ENCODE peak calls at places on chromosome 11, in ten cellular contexts. One of them, this sample, is unnamed.

GRCh38 chr11:115802641-115803040 is 298.4 kb upstream of the CADM1 start:
- DNase-seq in NCI-H1417 treated with DMSO at 0.1 percent for 48 hours: no peak
- DNase-seq in GOT3: no peak
- DNase-seq in stimulated activated CD4-positive, alpha-beta T cell treated with anti-CD3 and anti-CD28 coated beads, Interleukin-1b, Interleukin-23, amount 100 ng/mL, for 4 hours: no peak
- DNase-seq in HuH-7.5: no peak
- DNase-seq in PC-3: no peak
- DNase-seq in fibroblast of mammary gland: no peak
- DNase-seq in activated effector memory CD4-positive, alpha-beta T cell treated with anti-CD3 and anti-CD28 coated beads, Interleukin-2, amount 50 U/mL, for 16 hours: no peak
- DNase-seq in left ventricle myocardium inferior: no peak
- DNase-seq in HS-5: no peak
- DNase-seq in this sample: no peak

GRCh38 chr11:79329561-79329960 is 111.3 kb downstream of the TENM4 start:
- DNase-seq in left ventricle myocardium inferior: no peak
- DNase-seq in NCI-H1417 treated with DMSO at 0.1 percent for 48 hours: no peak
- DNase-seq in activated effector memory CD4-positive, alpha-beta T cell treated with anti-CD3 and anti-CD28 coated beads, Interleukin-2, amount 50 U/mL, for 16 hours: no peak
- DNase-seq in HuH-7.5: no peak
- DNase-seq in HS-5: no peak
- DNase-seq in GOT3: no peak
- DNase-seq in stimulated activated CD4-positive, alpha-beta T cell treated with anti-CD3 and anti-CD28 coated beads, Interleukin-1b, Interleukin-23, amount 100 ng/mL, for 4 hours: no peak
- DNase-seq in PC-3: no peak
- DNase-seq in fibroblast of mammary gland: no peak
- DNase-seq in this sample: no peak

GRCh38 chr11:26331911-26332571 is at the start of gene ANO3:
- DNase-seq in fibroblast of mammary gland: peak
- DNase-seq in left ventricle myocardium inferior: peak
- DNase-seq in activated effector memory CD4-positive, alpha-beta T cell treated with anti-CD3 and anti-CD28 coated beads, Interleukin-2, amount 50 U/mL, for 16 hours: no peak
- DNase-seq in GOT3: peak
- DNase-seq in HuH-7.5: peak
- DNase-seq in NCI-H1417 treated with DMSO at 0.1 percent for 48 hours: peak
- DNase-seq in HS-5: no peak
- DNase-seq in PC-3: peak
- DNase-seq in stimulated activated CD4-positive, alpha-beta T cell treated with anti-CD3 and anti-CD28 coated beads, Interleukin-1b, Interleukin-23, amount 100 ng/mL, for 4 hours: no peak
- DNase-seq in this sample: no peak

GRCh38 chr11:117735350-117735977 is 61.6 kb downstream of the DSCAML1 start:
- DNase-seq in NCI-H1417 treated with DMSO at 0.1 percent for 48 hours: no peak
- DNase-seq in HS-5: no peak
- DNase-seq in activated effector memory CD4-positive, alpha-beta T cell treated with anti-CD3 and anti-CD28 coated beads, Interleukin-2, amount 50 U/mL, for 16 hours: no peak
- DNase-seq in PC-3: no peak
- DNase-seq in HuH-7.5: no peak
- DNase-seq in GOT3: no peak
- DNase-seq in stimulated activated CD4-positive, alpha-beta T cell treated with anti-CD3 and anti-CD28 coated beads, Interleukin-1b, Interleukin-23, amount 100 ng/mL, for 4 hours: no peak
- DNase-seq in left ventricle myocardium inferior: no peak
- DNase-seq in fibroblast of mammary gland: no peak
- DNase-seq in this sample: no peak

GRCh38 chr11:123060265-123061000 is 1.5 kb downstream of the HSPA8 start:
- DNase-seq in stimulated activated CD4-positive, alpha-beta T cell treated with anti-CD3 and anti-CD28 coated beads, Interleukin-1b, Interleukin-23, amount 100 ng/mL, for 4 hours: no peak
- DNase-seq in left ventricle myocardium inferior: no peak
- DNase-seq in HS-5: no peak
- DNase-seq in HuH-7.5: no peak
- DNase-seq in GOT3: no peak
- DNase-seq in NCI-H1417 treated with DMSO at 0.1 percent for 48 hours: no peak
- DNase-seq in fibroblast of mammary gland: no peak
- DNase-seq in PC-3: no peak
- DNase-seq in activated effector memory CD4-positive, alpha-beta T cell treated with anti-CD3 and anti-CD28 coated beads, Interleukin-2, amount 50 U/mL, for 16 hours: peak
- DNase-seq in this sample: no peak

GRCh38 chr11:130876931-130877330 is 39.3 kb downstream of the SNX19 start:
- DNase-seq in left ventricle myocardium inferior: no peak
- DNase-seq in activated effector memory CD4-positive, alpha-beta T cell treated with anti-CD3 and anti-CD28 coated beads, Interleukin-2, amount 50 U/mL, for 16 hours: no peak
- DNase-seq in fibroblast of mammary gland: no peak
- DNase-seq in PC-3: no peak
- DNase-seq in stimulated activated CD4-positive, alpha-beta T cell treated with anti-CD3 and anti-CD28 coated beads, Interleukin-1b, Interleukin-23, amount 100 ng/mL, for 4 hours: no peak
- DNase-seq in HS-5: no peak
- DNase-seq in GOT3: no peak
- DNase-seq in HuH-7.5: no peak
- DNase-seq in NCI-H1417 treated with DMSO at 0.1 percent for 48 hours: no peak
- DNase-seq in this sample: no peak

GRCh38 chr11:10305964-10306918 is 1.4 kb downstream of the ADM start:
- DNase-seq in PC-3: peak
- DNase-seq in left ventricle myocardium inferior: peak
- DNase-seq in HuH-7.5: peak
- DNase-seq in fibroblast of mammary gland: no peak
- DNase-seq in HS-5: no peak
- DNase-seq in GOT3: no peak
- DNase-seq in stimulated activated CD4-positive, alpha-beta T cell treated with anti-CD3 and anti-CD28 coated beads, Interleukin-1b, Interleukin-23, amount 100 ng/mL, for 4 hours: peak
- DNase-seq in NCI-H1417 treated with DMSO at 0.1 percent for 48 hours: no peak
- DNase-seq in activated effector memory CD4-positive, alpha-beta T cell treated with anti-CD3 and anti-CD28 coated beads, Interleukin-2, amount 50 U/mL, for 16 hours: peak
- DNase-seq in this sample: no peak

GRCh38 chr11:11578542-11578941 is 43.3 kb downstream of the GALNT18 start:
- DNase-seq in stimulated activated CD4-positive, alpha-beta T cell treated with anti-CD3 and anti-CD28 coated beads, Interleukin-1b, Interleukin-23, amount 100 ng/mL, for 4 hours: no peak
- DNase-seq in HuH-7.5: no peak
- DNase-seq in activated effector memory CD4-positive, alpha-beta T cell treated with anti-CD3 and anti-CD28 coated beads, Interleukin-2, amount 50 U/mL, for 16 hours: no peak
- DNase-seq in HS-5: no peak
- DNase-seq in GOT3: no peak
- DNase-seq in PC-3: no peak
- DNase-seq in fibroblast of mammary gland: no peak
- DNase-seq in NCI-H1417 treated with DMSO at 0.1 percent for 48 hours: no peak
- DNase-seq in left ventricle myocardium inferior: no peak
- DNase-seq in this sample: no peak

GRCh38 chr11:34601085-34601444 is 19.8 kb upstream of the EHF start:
- DNase-seq in left ventricle myocardium inferior: no peak
- DNase-seq in activated effector memory CD4-positive, alpha-beta T cell treated with anti-CD3 and anti-CD28 coated beads, Interleukin-2, amount 50 U/mL, for 16 hours: no peak
- DNase-seq in fibroblast of mammary gland: no peak
- DNase-seq in GOT3: no peak
- DNase-seq in PC-3: no peak
- DNase-seq in NCI-H1417 treated with DMSO at 0.1 percent for 48 hours: no peak
- DNase-seq in HS-5: no peak
- DNase-seq in HuH-7.5: no peak
- DNase-seq in stimulated activated CD4-positive, alpha-beta T cell treated with anti-CD3 and anti-CD28 coated beads, Interleukin-1b, Interleukin-23, amount 100 ng/mL, for 4 hours: no peak
- DNase-seq in this sample: no peak

GRCh38 chr11:43738600-43739409 is 58.3 kb downstream of the HSD17B12 start:
- DNase-seq in PC-3: peak
- DNase-seq in fibroblast of mammary gland: peak
- DNase-seq in left ventricle myocardium inferior: no peak
- DNase-seq in GOT3: no peak
- DNase-seq in stimulated activated CD4-positive, alpha-beta T cell treated with anti-CD3 and anti-CD28 coated beads, Interleukin-1b, Interleukin-23, amount 100 ng/mL, for 4 hours: no peak
- DNase-seq in activated effector memory CD4-positive, alpha-beta T cell treated with anti-CD3 and anti-CD28 coated beads, Interleukin-2, amount 50 U/mL, for 16 hours: no peak
- DNase-seq in HS-5: peak
- DNase-seq in HuH-7.5: peak
- DNase-seq in NCI-H1417 treated with DMSO at 0.1 percent for 48 hours: no peak
- DNase-seq in this sample: no peak

GRCh38 chr11:111308140-111308539 is 9.8 kb downstream of the POU2AF3 start:
- DNase-seq in HuH-7.5: no peak
- DNase-seq in PC-3: no peak
- DNase-seq in activated effector memory CD4-positive, alpha-beta T cell treated with anti-CD3 and anti-CD28 coated beads, Interleukin-2, amount 50 U/mL, for 16 hours: no peak
- DNase-seq in stimulated activated CD4-positive, alpha-beta T cell treated with anti-CD3 and anti-CD28 coated beads, Interleukin-1b, Interleukin-23, amount 100 ng/mL, for 4 hours: no peak
- DNase-seq in left ventricle myocardium inferior: no peak
- DNase-seq in NCI-H1417 treated with DMSO at 0.1 percent for 48 hours: no peak
- DNase-seq in fibroblast of mammary gland: no peak
- DNase-seq in HS-5: no peak
- DNase-seq in GOT3: no peak
- DNase-seq in this sample: no peak

GRCh38 chr11:6129011-6129410 is 21.5 kb downstream of the OR56B4 start:
- DNase-seq in NCI-H1417 treated with DMSO at 0.1 percent for 48 hours: no peak
- DNase-seq in PC-3: no peak
- DNase-seq in left ventricle myocardium inferior: no peak
- DNase-seq in fibroblast of mammary gland: no peak
- DNase-seq in activated effector memory CD4-positive, alpha-beta T cell treated with anti-CD3 and anti-CD28 coated beads, Interleukin-2, amount 50 U/mL, for 16 hours: no peak
- DNase-seq in stimulated activated CD4-positive, alpha-beta T cell treated with anti-CD3 and anti-CD28 coated beads, Interleukin-1b, Interleukin-23, amount 100 ng/mL, for 4 hours: no peak
- DNase-seq in HuH-7.5: no peak
- DNase-seq in GOT3: no peak
- DNase-seq in HS-5: no peak
- DNase-seq in this sample: no peak

GRCh38 chr11:32511926-32512325 is 71.7 kb upstream of the EIF3M start:
- DNase-seq in GOT3: no peak
- DNase-seq in fibroblast of mammary gland: no peak
- DNase-seq in left ventricle myocardium inferior: no peak
- DNase-seq in stimulated activated CD4-positive, alpha-beta T cell treated with anti-CD3 and anti-CD28 coated beads, Interleukin-1b, Interleukin-23, amount 100 ng/mL, for 4 hours: no peak
- DNase-seq in PC-3: peak
- DNase-seq in HS-5: no peak
- DNase-seq in activated effector memory CD4-positive, alpha-beta T cell treated with anti-CD3 and anti-CD28 coated beads, Interleukin-2, amount 50 U/mL, for 16 hours: no peak
- DNase-seq in NCI-H1417 treated with DMSO at 0.1 percent for 48 hours: no peak
- DNase-seq in HuH-7.5: no peak
- DNase-seq in this sample: no peak

GRCh38 chr11:123483058-123483457 is 53.0 kb downstream of the GRAMD1B start:
- DNase-seq in PC-3: peak
- DNase-seq in HS-5: no peak
- DNase-seq in activated effector memory CD4-positive, alpha-beta T cell treated with anti-CD3 and anti-CD28 coated beads, Interleukin-2, amount 50 U/mL, for 16 hours: no peak
- DNase-seq in fibroblast of mammary gland: peak
- DNase-seq in GOT3: no peak
- DNase-seq in left ventricle myocardium inferior: no peak
- DNase-seq in HuH-7.5: no peak
- DNase-seq in NCI-H1417 treated with DMSO at 0.1 percent for 48 hours: no peak
- DNase-seq in stimulated activated CD4-positive, alpha-beta T cell treated with anti-CD3 and anti-CD28 coated beads, Interleukin-1b, Interleukin-23, amount 100 ng/mL, for 4 hours: no peak
- DNase-seq in this sample: no peak

GRCh38 chr11:11845066-11845465 is 3.3 kb downstream of the USP47 start:
- DNase-seq in HS-5: no peak
- DNase-seq in HuH-7.5: no peak
- DNase-seq in fibroblast of mammary gland: no peak
- DNase-seq in activated effector memory CD4-positive, alpha-beta T cell treated with anti-CD3 and anti-CD28 coated beads, Interleukin-2, amount 50 U/mL, for 16 hours: no peak
- DNase-seq in GOT3: no peak
- DNase-seq in stimulated activated CD4-positive, alpha-beta T cell treated with anti-CD3 and anti-CD28 coated beads, Interleukin-1b, Interleukin-23, amount 100 ng/mL, for 4 hours: no peak
- DNase-seq in NCI-H1417 treated with DMSO at 0.1 percent for 48 hours: no peak
- DNase-seq in left ventricle myocardium inferior: no peak
- DNase-seq in PC-3: peak
- DNase-seq in this sample: no peak

GRCh38 chr11:33910261-33910959 is 18.5 kb upstream of the LMO2 start:
- DNase-seq in fibroblast of mammary gland: peak
- DNase-seq in HS-5: peak
- DNase-seq in left ventricle myocardium inferior: no peak
- DNase-seq in stimulated activated CD4-positive, alpha-beta T cell treated with anti-CD3 and anti-CD28 coated beads, Interleukin-1b, Interleukin-23, amount 100 ng/mL, for 4 hours: no peak
- DNase-seq in GOT3: no peak
- DNase-seq in PC-3: no peak
- DNase-seq in activated effector memory CD4-positive, alpha-beta T cell treated with anti-CD3 and anti-CD28 coated beads, Interleukin-2, amount 50 U/mL, for 16 hours: no peak
- DNase-seq in NCI-H1417 treated with DMSO at 0.1 percent for 48 hours: no peak
- DNase-seq in HuH-7.5: no peak
- DNase-seq in this sample: no peak

GRCh38 chr11:78595431-78596130 is 20.9 kb upstream of the NARS2 start:
- DNase-seq in PC-3: no peak
- DNase-seq in HS-5: no peak
- DNase-seq in activated effector memory CD4-positive, alpha-beta T cell treated with anti-CD3 and anti-CD28 coated beads, Interleukin-2, amount 50 U/mL, for 16 hours: no peak
- DNase-seq in NCI-H1417 treated with DMSO at 0.1 percent for 48 hours: no peak
- DNase-seq in fibroblast of mammary gland: no peak
- DNase-seq in left ventricle myocardium inferior: no peak
- DNase-seq in stimulated activated CD4-positive, alpha-beta T cell treated with anti-CD3 and anti-CD28 coated beads, Interleukin-1b, Interleukin-23, amount 100 ng/mL, for 4 hours: no peak
- DNase-seq in GOT3: no peak
- DNase-seq in HuH-7.5: no peak
- DNase-seq in this sample: no peak

GRCh38 chr11:69576069-69576782 is 64.7 kb upstream of the CCND1 start:
- DNase-seq in left ventricle myocardium inferior: no peak
- DNase-seq in PC-3: no peak
- DNase-seq in fibroblast of mammary gland: no peak
- DNase-seq in HS-5: no peak
- DNase-seq in stimulated activated CD4-positive, alpha-beta T cell treated with anti-CD3 and anti-CD28 coated beads, Interleukin-1b, Interleukin-23, amount 100 ng/mL, for 4 hours: no peak
- DNase-seq in GOT3: no peak
- DNase-seq in HuH-7.5: no peak
- DNase-seq in activated effector memory CD4-positive, alpha-beta T cell treated with anti-CD3 and anti-CD28 coated beads, Interleukin-2, amount 50 U/mL, for 16 hours: no peak
- DNase-seq in NCI-H1417 treated with DMSO at 0.1 percent for 48 hours: no peak
- DNase-seq in this sample: no peak

GRCh38 chr11:78127408-78127807 is 12.0 kb downstream of the ALG8 start:
- DNase-seq in stimulated activated CD4-positive, alpha-beta T cell treated with anti-CD3 and anti-CD28 coated beads, Interleukin-1b, Interleukin-23, amount 100 ng/mL, for 4 hours: no peak
- DNase-seq in left ventricle myocardium inferior: no peak
- DNase-seq in fibroblast of mammary gland: no peak
- DNase-seq in GOT3: no peak
- DNase-seq in HuH-7.5: no peak
- DNase-seq in NCI-H1417 treated with DMSO at 0.1 percent for 48 hours: no peak
- DNase-seq in PC-3: no peak
- DNase-seq in activated effector memory CD4-positive, alpha-beta T cell treated with anti-CD3 and anti-CD28 coated beads, Interleukin-2, amount 50 U/mL, for 16 hours: no peak
- DNase-seq in HS-5: no peak
- DNase-seq in this sample: no peak

GRCh38 chr11:135069884-135070283 is 657.8 kb upstream of the B3GAT1 start:
- DNase-seq in PC-3: peak
- DNase-seq in activated effector memory CD4-positive, alpha-beta T cell treated with anti-CD3 and anti-CD28 coated beads, Interleukin-2, amount 50 U/mL, for 16 hours: no peak
- DNase-seq in HS-5: no peak
- DNase-seq in GOT3: no peak
- DNase-seq in NCI-H1417 treated with DMSO at 0.1 percent for 48 hours: no peak
- DNase-seq in left ventricle myocardium inferior: no peak
- DNase-seq in HuH-7.5: no peak
- DNase-seq in stimulated activated CD4-positive, alpha-beta T cell treated with anti-CD3 and anti-CD28 coated beads, Interleukin-1b, Interleukin-23, amount 100 ng/mL, for 4 hours: no peak
- DNase-seq in fibroblast of mammary gland: no peak
- DNase-seq in this sample: no peak